ENCODE peak calls at places on chromosomes 4 and X, in nine cellular contexts. U is AG04450, G is BJ, B is keratinocyte, A is fibroblast of mammary gland, Z is endodermal cell, E is neural crest cell, Y is MCF 10A, J is uterus. I is an unnamed sample.

GRCh38 chr4:3827616-3828492 is 61.7 kb downstream of the ADRA2C start:
- DNase-seq in E (no peak), U (no peak), G (no peak), B (no peak), J (peak), Y (peak), Z (peak), A (peak), I (no peak)

GRCh38 chr4:38174811-38175210 is 214.6 kb downstream of the PTTG2 start:
- DNase-seq in G (no peak), B (no peak), Y (no peak), Z (no peak), A (peak), E (no peak), U (no peak), J (no peak), I (no peak)

GRCh38 chrX:15236146-15236545 is 33.7 kb downstream of the ASB9 start:
- DNase-seq in U (no peak), B (no peak), Y (no peak), E (no peak), J (no peak), G (no peak), Z (no peak), A (no peak), I (no peak)

GRCh38 chr4:504076-504475 is 5.1 kb downstream of the PIGG start:
- DNase-seq in Z (no peak), G (no peak), A (no peak), E (no peak), Y (no peak), U (no peak), J (no peak), B (no peak), I (no peak)

GRCh38 chrX:107204063-107204605 is 2.1 kb downstream of the NUP62CL start:
- DNase-seq in E (no peak), Y (no peak), J (no peak), B (no peak), Z (no peak), U (no peak), G (no peak), A (no peak), I (no peak)

GRCh38 chrX:136497556-136498048 is at the start of gene HTATSF1:
- DNase-seq in E (no peak), G (no peak), J (no peak), Y (peak), B (no peak), A (no peak), U (no peak), Z (no peak), I (no peak)

GRCh38 chrX:29237972-29238371 is 650.7 kb downstream of the IL1RAPL1 start:
- DNase-seq in A (no peak), J (no peak), Z (no peak), E (no peak), U (no peak), B (no peak), G (no peak), Y (no peak), I (no peak)

GRCh38 chr4:10173039-10173753 is 56.6 kb upstream of the WDR1 start:
- DNase-seq in B (no peak), Z (peak), Y (peak), A (peak), E (no peak), G (no peak), J (peak), U (no peak), I (no peak)

GRCh38 chr4:102723511-102723910 is 37.3 kb downstream of the MANBA start:
- DNase-seq in A (peak), E (no peak), G (no peak), J (no peak), Z (no peak), B (no peak), Y (no peak), U (no peak), I (no peak)

GRCh38 chr4:154315741-154316140 is 175.9 kb downstream of the DCHS2 start:
- DNase-seq in U (no peak), Z (no peak), A (no peak), J (no peak), B (no peak), Y (no peak), E (no peak), G (no peak), I (no peak)

GRCh38 chrX:73851014-73852009 is 288.3 kb downstream of the CHIC1 start:
- DNase-seq in Y (peak), Z (no peak), B (peak), G (no peak), U (no peak), A (peak), E (no peak), J (peak), I (peak)

DNA sequence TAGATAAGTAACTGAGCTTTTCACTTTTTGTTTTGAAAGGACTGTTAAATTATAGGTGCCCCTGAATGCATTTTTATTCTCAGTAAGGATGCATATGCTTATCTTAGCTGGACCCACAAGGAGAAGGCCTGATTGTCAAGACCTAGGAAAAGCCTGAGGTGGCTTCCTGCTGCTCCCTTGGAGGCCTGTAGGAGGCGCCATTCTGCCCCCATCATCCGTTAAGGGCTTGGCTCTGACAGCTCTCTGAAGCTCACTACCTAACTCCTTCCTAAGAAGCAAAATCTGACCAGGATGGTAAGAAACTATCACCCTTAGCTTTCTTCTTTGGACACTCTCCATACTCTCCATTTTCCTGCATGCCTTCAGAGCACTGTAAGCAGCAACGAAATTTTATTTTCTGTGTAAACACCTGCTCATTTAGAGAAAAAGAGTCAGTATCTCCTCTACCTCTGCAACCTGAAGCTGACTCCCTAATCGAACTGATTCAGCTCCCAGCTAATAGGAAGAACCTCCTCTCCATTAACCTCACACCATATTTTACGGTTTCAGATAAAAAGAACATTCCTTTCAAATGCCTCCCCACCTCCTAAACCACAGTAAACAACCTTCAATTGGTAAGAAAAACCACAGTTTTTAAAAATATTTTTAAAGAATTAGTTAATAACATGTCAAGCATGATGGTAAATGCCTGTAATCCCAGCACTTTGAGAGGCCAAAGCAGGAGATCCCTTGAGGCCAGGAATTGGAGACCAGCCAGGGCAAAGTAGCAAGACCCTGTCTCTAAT is 73.4 kb upstream of the EDNRA start:
- DNase-seq in G (no peak), E (no peak), Y (no peak), B (no peak), U (no peak), A (peak), J (no peak), Z (peak), I (no peak)
- TF ChIP-seq CTCF in G (peak), E (peak), Y (peak), B (peak), U (peak), A (peak), J (no peak), Z (peak), I (peak)

DNA sequence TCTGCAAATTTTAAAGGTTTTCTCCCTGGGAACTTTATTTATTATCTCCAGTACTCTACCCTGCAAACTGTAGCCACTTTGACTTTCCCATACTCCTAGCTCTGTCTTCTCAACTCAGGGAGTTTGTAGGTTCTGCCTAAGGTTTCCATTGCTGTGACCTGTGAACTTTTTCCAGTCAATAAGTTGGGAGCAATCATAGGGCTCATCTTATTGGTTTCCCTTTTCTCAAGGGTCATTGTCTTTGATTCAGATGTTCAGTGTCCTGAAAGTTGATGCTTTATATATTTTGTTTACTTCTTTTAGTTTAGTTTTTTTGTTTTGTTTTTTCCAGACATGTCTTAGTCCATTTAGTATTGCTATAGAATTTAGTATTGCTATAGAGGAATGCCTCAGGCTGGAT is 85.3 kb upstream of the NUDT6 start:
- DNase-seq in G (no peak), U (no peak), Y (no peak), B (no peak), Z (no peak), A (no peak), J (no peak), E (no peak), I (no peak)
- TF ChIP-seq CTCF in G (no peak), U (no peak), Y (no peak), B (no peak), Z (no peak), A (no peak), J (no peak), E (no peak), I (no peak)

GRCh38 chr4:122606364-122607043 is 14.4 kb downstream of the IL21 start:
- DNase-seq in Y (no peak), A (no peak), J (no peak), E (no peak), Z (peak), B (no peak), G (no peak), U (no peak), I (no peak)
- TF ChIP-seq CTCF in Y (no peak), A (no peak), J (no peak), E (no peak), Z (no peak), B (no peak), G (no peak), U (no peak), I (no peak)

GRCh38 chr4:18579222-18579621 is 557.7 kb upstream of the LCORL start:
- DNase-seq in Y (no peak), J (no peak), G (no peak), Z (no peak), E (no peak), U (no peak), A (no peak), B (no peak), I (no peak)

GRCh38 chr4:18578307-18578706 is 556.8 kb upstream of the LCORL start:
- DNase-seq in E (no peak), G (no peak), U (no peak), Y (no peak), J (no peak), B (no peak), Z (no peak), A (no peak), I (no peak)

GRCh38 chr4:18582841-18583240 is 561.3 kb upstream of the LCORL start:
- DNase-seq in U (no peak), G (no peak), A (no peak), E (no peak), Y (no peak), Z (no peak), B (no peak), J (no peak), I (no peak)
- TF ChIP-seq CTCF in U (no peak), G (no peak), A (no peak), E (no peak), Y (no peak), Z (no peak), B (no peak), J (no peak), I (no peak)

GRCh38 chr4:78396613-78397291 is 154.8 kb upstream of the ANXA3 start:
- DNase-seq in E (no peak), Y (no peak), G (no peak), A (no peak), B (no peak), Z (no peak), U (no peak), J (no peak), I (no peak)
- TF ChIP-seq CTCF in E (no peak), Y (no peak), G (no peak), A (no peak), B (no peak), Z (no peak), U (no peak), J (no peak), I (no peak)

DNA sequence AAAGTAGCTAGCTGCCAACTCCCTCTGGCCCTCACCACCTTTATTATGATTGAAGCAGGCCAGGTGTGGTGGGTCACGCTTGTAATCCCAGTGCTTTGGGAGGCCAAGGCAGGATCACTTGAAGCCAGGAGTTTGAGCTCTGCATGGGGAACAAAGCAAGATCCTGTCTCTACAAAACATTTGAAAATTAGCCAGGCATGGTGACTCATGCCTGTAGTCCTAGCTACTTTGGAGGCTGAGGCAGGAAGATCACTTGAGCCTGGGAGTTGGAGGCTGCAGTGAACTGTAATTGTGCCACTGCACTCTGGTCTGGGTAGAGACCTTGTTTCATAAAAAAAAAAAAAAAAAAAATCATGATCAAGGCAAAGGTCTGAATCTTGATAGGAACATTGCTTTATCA is 467.0 kb upstream of the DIPK2B start:
- DNase-seq in A (peak), Y (peak), J (no peak), G (no peak), B (no peak), E (no peak), Z (no peak), U (no peak), I (no peak)
- TF ChIP-seq CTCF in A (no peak), Y (no peak), J (no peak), G (no peak), B (no peak), E (no peak), Z (no peak), U (no peak), I (no peak)

GRCh38 chr4:40897557-40898203 is 147.9 kb downstream of the NSUN7 start:
- DNase-seq in J (peak), B (no peak), U (no peak), Z (peak), Y (peak), G (no peak), A (peak), E (peak), I (peak)
- TF ChIP-seq CTCF in J (peak), B (peak), U (peak), Z (peak), Y (peak), G (peak), A (peak), E (peak), I (peak)

GRCh38 chrX:47285762-47286320 is 53.0 kb downstream of the USP11 start:
- DNase-seq in Y (no peak), J (peak), E (no peak), Z (no peak), G (no peak), B (no peak), U (no peak), A (peak), I (no peak)
- TF ChIP-seq CTCF in Y (no peak), J (no peak), E (no peak), Z (no peak), G (no peak), B (no peak), U (no peak), A (no peak), I (no peak)

DNA sequence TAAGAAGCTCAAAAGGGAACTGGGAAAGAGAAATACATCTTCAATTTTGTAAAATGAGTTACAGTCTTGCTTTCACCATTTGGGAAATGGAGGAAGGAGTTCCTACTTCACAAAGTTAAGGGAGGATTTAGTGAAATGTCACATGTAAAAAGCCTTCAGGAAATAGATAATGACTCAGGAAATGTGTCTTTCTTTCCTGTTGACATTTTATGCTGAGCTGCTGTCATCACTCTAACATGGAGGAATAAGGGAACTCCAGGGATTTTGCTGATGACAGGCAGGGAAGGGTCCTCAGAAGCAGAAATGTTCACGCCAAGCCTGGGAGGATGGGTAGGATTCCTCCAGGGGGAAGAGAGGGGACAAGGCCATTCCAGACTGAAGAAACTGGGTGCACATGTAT is 251.1 kb downstream of the USP46 start:
- DNase-seq in E (no peak), B (no peak), A (no peak), J (no peak), G (no peak), Y (no peak), U (no peak), Z (no peak), I (no peak)
- TF ChIP-seq CTCF in E (no peak), B (no peak), A (no peak), J (no peak), G (no peak), Y (no peak), U (no peak), Z (no peak), I (no peak)

DNA sequence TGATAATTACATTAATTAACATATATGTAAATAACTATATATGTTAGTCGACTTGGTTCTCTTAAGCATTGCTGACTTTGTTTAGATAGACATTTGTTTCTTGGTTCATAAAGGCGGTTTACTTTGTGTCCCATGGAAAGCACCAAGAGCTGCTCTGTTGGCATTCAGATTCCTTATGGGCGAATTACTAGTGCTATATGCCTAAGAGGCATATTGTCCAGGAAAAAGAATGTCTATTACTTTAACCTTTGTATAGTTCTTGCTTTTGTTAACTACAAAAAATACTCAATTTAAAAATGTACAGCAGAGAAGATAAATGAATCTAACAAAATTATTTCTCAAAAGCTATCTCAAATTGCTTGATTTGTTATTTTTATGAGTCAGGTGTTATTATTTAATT is 532.8 kb downstream of the FAT4 start:
- DNase-seq in G (no peak), A (no peak), B (no peak), Y (no peak), E (no peak), J (no peak), U (no peak), Z (no peak), I (no peak)
- TF ChIP-seq CTCF in G (no peak), A (no peak), B (no peak), Y (no peak), E (no peak), J (no peak), U (no peak), Z (no peak), I (no peak)

I was measured in GM10248.